ENCODE peak calls at places on chromosomes 1 and 21, in five cellular contexts. H, Q, R, S and M are unnamed samples. For H3K4me1, the result is how much of the 10 kb centered on the place peaks cover.

GRCh38 chr1:24963943-24964677 is 34.0 kb upstream of the RUNX3 start:
- DNase-seq in Q (no peak), S (no peak), R (no peak), H (no peak), M (no peak)

GRCh38 chr1:198519639-198520501 is 20.6 kb downstream of the ATP6V1G3 start:
- DNase-seq in R (no peak), Q (no peak), S (no peak), H (no peak), M (no peak)

GRCh38 chr21:35265170-35265877 is 216.2 kb upstream of the RUNX1 start:
- DNase-seq in Q (no peak), R (no peak), H (no peak), S (peak), M (no peak)

GRCh38 chr1:6450005-6450450 is 15.9 kb downstream of the TNFRSF25 start:
- DNase-seq in R (no peak), S (no peak), H (no peak), Q (no peak), M (no peak)

GRCh38 chr1:172929006-172929405 is 121.7 kb downstream of the TNFSF18 start:
- DNase-seq in Q (no peak), H (no peak), R (no peak), S (peak), M (no peak)

GRCh38 chr1:161962094-161962887 is 61.4 kb downstream of the OLFML2B start:
- DNase-seq in S (peak), Q (no peak), R (no peak), H (no peak), M (no peak)

GRCh38 chr1:74160045-74160444 is 37.9 kb downstream of the LRRIQ3 start:
- DNase-seq in S (no peak), H (no peak), R (no peak), Q (no peak), M (no peak)

GRCh38 chr21:46122241-46122671 is 24.3 kb downstream of the COL6A2 start:
- DNase-seq in H (peak), R (no peak), S (peak), Q (peak), M (peak)

GRCh38 chr1:185477638-185478216 is 160.7 kb upstream of the IVNS1ABP start:
- DNase-seq in R (no peak), S (no peak), Q (no peak), H (no peak), M (peak)

GRCh38 chr1:205057808-205058575 is 15.0 kb downstream of the CNTN2 start:
- DNase-seq in H (no peak), S (no peak), Q (no peak), R (no peak), M (no peak)

GRCh38 chr1:24900985-24901781 is 28.9 kb downstream of the RUNX3 start:
- DNase-seq in Q (peak), H (no peak), R (no peak), S (no peak), M (peak)

GRCh38 chr1:215863796-215864195 is 296.7 kb downstream of the KCTD3 start:
- DNase-seq in Q (no peak), H (no peak), S (no peak), R (no peak), M (no peak)

GRCh38 chr21:45514311-45515021 is 27.8 kb downstream of the SLC19A1 start:
- DNase-seq in Q (peak), S (no peak), H (peak), R (no peak), M (no peak)

GRCh38 chr1:179369751-179370341 is 4.1 kb downstream of the AXDND1 start:
- DNase-seq in R (peak), H (no peak), S (peak), Q (no peak), M (peak)

GRCh38 chr1:243620096-243620495 is 229.9 kb downstream of the AKT3 start:
- DNase-seq in H (no peak), Q (no peak), S (no peak), R (no peak), M (no peak)

GRCh38 chr21:35649186-35649585 is 411.1 kb downstream of the SETD4 start:
- DNase-seq in S (peak), H (no peak), Q (no peak), R (no peak), M (no peak)

GRCh38 chr1:109084563-109085517 is 5.7 kb upstream of the TMEM167B start:
- DNase-seq in Q (no peak), S (peak), H (no peak), R (no peak), M (no peak)

GRCh38 chr1:4970532-4970931 is 316.1 kb downstream of the AJAP1 start:
- DNase-seq in Q (no peak), H (no peak), R (no peak), S (no peak), M (no peak)

GRCh38 chr1:165288301-165289120 is 68.0 kb downstream of the LMX1A start:
- DNase-seq in S (peak), H (no peak), Q (no peak), R (peak), M (peak)

GRCh38 chr1:21314797-21315396 is 24.6 kb upstream of the ECE1 start:
- DNase-seq in S (no peak), H (no peak), Q (no peak), R (no peak), M (no peak)

GRCh38 chr1:31677949-31678348 is 25.9 kb downstream of the COL16A1 start:
- DNase-seq in H (no peak), R (no peak), S (no peak), Q (no peak), M (no peak)

GRCh38 chr1:202501281-202501680 is 152.8 kb downstream of the PPP1R12B start:
- DNase-seq in S (peak), Q (no peak), H (no peak), R (peak), M (no peak)

GRCh38 chr1:220767312-220768126 is 19.2 kb upstream of the MTARC1 start:
- DNase-seq in S (no peak), R (no peak), Q (no peak), H (no peak), M (no peak)

GRCh38 chr1:25090707-25091422 is 141.4 kb downstream of the SYF2 start:
- DNase-seq in Q (no peak), R (no peak), H (no peak), S (no peak), M (no peak)

GRCh38 chr1:54278941-54279422 is 79.0 kb downstream of the MRPL37 start:
- DNase-seq in S (no peak), Q (no peak), H (peak), R (no peak), M (no peak)

GRCh38 chr1:54276617-54277450 is 76.9 kb downstream of the MRPL37 start:
- DNase-seq in S (no peak), H (no peak), Q (no peak), R (no peak), M (no peak)

GRCh38 chr1:54279457-54279856 is 79.5 kb downstream of the MRPL37 start:
- DNase-seq in Q (no peak), S (no peak), H (no peak), R (no peak), M (no peak)

GRCh38 chr1:54275349-54275748 is 75.4 kb downstream of the MRPL37 start:
- DNase-seq in H (peak), S (peak), R (no peak), Q (no peak), M (peak)

GRCh38 chr1:54277451-54278355 is 77.7 kb downstream of the MRPL37 start:
- DNase-seq in H (peak), Q (no peak), S (no peak), R (no peak), M (peak)
- H3K4me1 ChIP-seq in H (half or more), Q (half or more), S (under half), R (under half), M (half or more)

DNA sequence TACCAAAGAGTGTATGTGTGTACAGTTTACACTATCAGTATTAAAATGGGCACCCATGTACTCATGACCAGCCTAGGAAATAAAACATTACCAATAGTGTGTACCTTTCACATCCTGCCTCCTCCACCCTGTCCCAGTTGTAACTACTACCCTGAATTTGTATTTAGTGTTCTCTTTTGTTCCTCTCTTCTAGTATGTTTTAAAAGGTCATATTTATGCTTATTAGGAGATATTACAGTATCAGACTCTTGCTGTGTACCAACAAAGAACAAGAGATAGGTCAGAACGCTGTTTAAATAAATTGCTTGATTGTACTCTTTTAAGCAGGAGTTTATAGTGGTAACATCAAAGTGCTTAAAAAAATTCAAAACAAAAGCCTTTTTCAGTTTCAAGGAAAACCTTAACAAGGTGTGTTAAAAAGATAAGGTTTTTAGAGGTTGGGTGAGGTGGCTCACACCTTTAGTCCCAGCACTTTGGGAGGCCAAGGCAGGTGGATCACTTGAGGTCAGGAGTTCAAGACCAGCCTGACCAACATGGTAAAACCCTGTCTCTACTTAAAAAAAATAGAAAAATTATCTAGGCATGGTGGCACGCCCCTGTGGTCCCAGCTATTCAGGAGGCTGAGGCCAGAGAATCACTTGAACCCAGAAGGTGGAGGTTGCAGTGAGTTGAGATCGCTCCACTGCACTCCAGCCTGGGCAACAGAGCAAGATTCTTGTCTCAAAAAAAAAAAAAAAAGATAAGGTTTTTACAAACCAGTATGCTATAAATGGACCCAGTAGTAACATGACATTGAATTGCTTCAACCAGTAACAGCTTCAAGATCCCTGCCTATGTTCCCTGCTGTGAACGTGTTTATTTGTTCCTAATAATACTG is 35.9 kb downstream of the MPZL1 start:
- DNase-seq in S (no peak), R (no peak), H (no peak), Q (no peak), M (no peak)
- H3K4me3 ChIP-seq in S (no peak), R (no peak), H (no peak), Q (no peak), M (no peak)

GRCh38 chr1:160112370-160112769 is 3.2 kb upstream of the ATP1A2 start:
- DNase-seq in S (no peak), H (peak), Q (no peak), R (no peak), M (no peak)
- H3K4me1 ChIP-seq in S (under half), H (under half), Q (under half), R (half or more), M (under half)

GRCh38 chr21:37565530-37566223 is 199.1 kb downstream of the DYRK1A start:
- DNase-seq in R (no peak), H (no peak), Q (no peak), S (no peak), M (no peak)
- H3K4me3 ChIP-seq in R (no peak), H (no peak), Q (no peak), S (no peak), M (no peak)

DNA sequence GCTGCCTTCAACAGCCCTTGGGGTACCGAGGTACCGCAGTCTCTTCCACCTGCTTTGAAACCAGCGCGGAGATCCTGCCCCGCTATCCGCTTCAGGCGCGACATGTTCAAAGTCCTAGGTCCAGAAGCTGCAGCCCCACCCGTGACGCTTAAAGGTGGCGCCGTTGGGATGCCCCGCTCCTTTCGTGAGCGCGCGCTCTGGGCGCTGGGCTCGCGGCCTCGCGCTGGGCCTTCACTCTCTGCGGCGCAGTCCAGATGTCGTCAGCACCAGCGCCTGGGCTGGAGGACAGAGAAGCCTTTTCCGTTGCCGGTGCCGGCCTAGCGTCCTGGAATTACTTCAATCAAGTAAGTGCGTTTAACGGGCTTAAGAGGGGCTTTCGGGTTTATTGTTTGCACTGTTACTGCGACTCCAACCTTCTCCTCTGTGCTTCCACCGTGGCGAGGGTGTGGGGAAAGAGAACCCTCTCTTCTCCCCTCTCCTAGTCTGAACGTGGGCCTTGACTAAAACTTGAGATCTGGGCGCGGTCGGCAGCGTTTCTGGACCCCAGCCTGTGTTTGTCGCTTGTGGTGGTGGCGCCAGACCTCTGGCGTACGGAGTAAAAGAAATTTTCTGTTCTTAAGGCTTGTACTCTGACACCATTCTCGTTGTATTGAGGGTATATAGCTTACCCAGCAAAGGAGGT is at the start of gene LRRC40:
- DNase-seq in R (peak), H (peak), Q (peak), S (peak), M (peak)
- H3K4me1 ChIP-seq in R (under half), H (under half), Q (under half), S (under half), M (under half)

GRCh38 chr1:75615664-75616435 is 4.9 kb upstream of the SLC44A5 start:
- DNase-seq in Q (peak), R (peak), S (peak), H (peak), M (peak)
- H3K4me3 ChIP-seq in Q (peak), R (peak), S (peak), H (peak), M (peak)

DNA sequence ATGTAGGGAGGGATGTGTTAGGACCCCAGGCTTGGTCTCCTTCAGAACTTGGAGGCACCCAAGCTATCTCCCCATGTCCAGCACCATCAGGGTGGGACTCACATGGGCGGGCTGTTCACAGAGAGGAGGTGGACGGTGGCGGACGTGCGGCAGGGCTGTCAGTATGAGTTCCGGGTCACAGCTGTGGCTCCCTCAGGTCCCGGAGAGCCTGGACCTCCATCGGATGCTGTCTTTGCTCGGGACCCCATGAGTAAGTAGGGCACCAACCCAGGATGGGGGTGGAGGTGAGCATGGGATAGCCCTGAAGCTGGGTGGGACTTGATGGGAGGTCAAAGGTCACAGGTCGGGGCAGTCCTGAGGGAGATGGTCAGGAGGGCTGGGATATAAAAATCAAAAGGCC is 27.8 kb downstream of the IGFN1 start:
- DNase-seq in R (no peak), Q (no peak), H (no peak), S (no peak), M (no peak)
- H3K4me1 ChIP-seq in R (under half), Q (under half), H (under half), S (under half), M (under half)

GRCh38 chr1:40711465-40712404 is 20.2 kb downstream of the NFYC start:
- DNase-seq in R (no peak), H (no peak), Q (no peak), S (peak), M (peak)
- H3K4me3 ChIP-seq in R (peak), H (no peak), Q (peak), S (peak), M (peak)

DNA sequence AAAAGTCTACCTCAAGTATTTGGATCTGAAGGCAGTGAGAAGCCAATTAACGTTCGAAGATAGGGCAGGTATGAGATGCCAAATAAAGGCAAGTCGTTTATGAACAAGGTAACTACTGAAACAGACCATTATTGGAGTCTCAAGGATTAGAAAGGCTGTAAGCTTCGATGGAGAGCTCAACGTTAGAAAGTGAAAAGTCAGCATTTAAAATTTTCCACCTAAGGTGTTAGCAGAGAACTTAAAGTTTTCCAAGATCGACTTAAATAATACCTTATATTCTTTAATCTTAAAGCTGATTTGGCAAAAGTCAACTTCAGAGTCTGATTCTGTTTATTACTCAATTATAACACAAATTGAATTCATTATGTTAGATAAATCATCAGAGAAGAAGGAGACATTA is 28.1 kb downstream of the CLDN17 start:
- DNase-seq in S (no peak), Q (no peak), R (no peak), H (no peak), M (no peak)
- H3K4me1 ChIP-seq in S (under half), Q (under half), R (under half), H (under half), M (under half)